ENCODE peak calls at places on chromosomes 3 and 15, in eight cellular contexts. U, I, R, Q, N, A, W and S are unnamed samples.

GRCh38 chr3:149971403-149972075 is 844 bp upstream of the PFN2 start:
- DNase-seq in U (peak; percentile 85), I (peak; percentile 6), R (peak; percentile 58), Q (peak; percentile 30), N (peak; percentile 12), A (no peak), W (peak; percentile 64), S (peak; percentile 92)

GRCh38 chr3:111616417-111617105 is 21.4 kb upstream of the ZBED2 start:
- DNase-seq in U (no peak), I (peak; percentile 42), R (peak; percentile 13), Q (peak; percentile 85), N (no peak), A (peak; percentile 4), W (peak; percentile 18), S (peak; percentile 33)

GRCh38 chr3:170790591-170790990 is 79.4 kb downstream of the RPL22L1 start:
- DNase-seq in U (no peak), I (no peak), R (no peak), Q (no peak), N (no peak), A (no peak), W (no peak), S (no peak)

GRCh38 chr3:21718161-21718765 is 32.7 kb downstream of the ZNF385D start:
- DNase-seq in U (no peak), I (no peak), R (no peak), Q (no peak), N (no peak), A (peak; percentile 89), W (peak; percentile 96), S (no peak)

GRCh38 chr3:4633078-4634004 is 140.2 kb downstream of the ITPR1 start:
- DNase-seq in U (no peak), I (no peak), R (no peak), Q (no peak), N (peak; percentile 44), A (peak; percentile 82), W (peak; percentile 72), S (no peak)

GRCh38 chr3:61685755-61686154 is 124.4 kb downstream of the PTPRG start:
- DNase-seq in U (no peak), I (no peak), R (peak; percentile 20), Q (no peak), N (no peak), A (no peak), W (no peak), S (peak; percentile 29)

GRCh38 chr15:96333194-96334016 is 2.9 kb downstream of the NR2F2 start:
- DNase-seq in U (peak; percentile 83), I (no peak), R (peak; percentile 20), Q (no peak), N (peak; percentile 44), A (peak; percentile 49), W (no peak), S (no peak)

GRCh38 chr15:57914350-57915055 is 151.0 kb downstream of the ALDH1A2 start:
- DNase-seq in U (no peak), I (no peak), R (peak; percentile 56), Q (no peak), N (no peak), A (no peak), W (no peak), S (peak; percentile 59)

GRCh38 chr15:80934761-80935221 is 54.8 kb downstream of the MESD start:
- DNase-seq in U (peak; percentile 69), I (no peak), R (no peak), Q (no peak), N (no peak), A (peak; percentile 84), W (peak; percentile 74), S (no peak)

GRCh38 chr3:30443756-30444673 is 162.4 kb upstream of the TGFBR2 start:
- DNase-seq in U (no peak), I (no peak), R (no peak), Q (no peak), N (no peak), A (no peak), W (no peak), S (no peak)

GRCh38 chr3:140292154-140292553 is 357.2 kb downstream of the CLSTN2 start:
- DNase-seq in U (no peak), I (no peak), R (no peak), Q (no peak), N (no peak), A (peak; percentile 7), W (no peak), S (no peak)

GRCh38 chr3:108241721-108242120 is 19.5 kb upstream of the IFT57 start:
- DNase-seq in U (no peak), I (no peak), R (no peak), Q (no peak), N (no peak), A (no peak), W (no peak), S (no peak)

GRCh38 chr3:178810173-178810572 is 261.4 kb downstream of the ZMAT3 start:
- DNase-seq in U (no peak), I (no peak), R (no peak), Q (no peak), N (no peak), A (no peak), W (no peak), S (no peak)

GRCh38 chr15:67080900-67081431 is 15.6 kb downstream of the SMAD3 start:
- DNase-seq in U (peak; percentile 74), I (no peak), R (no peak), Q (peak; percentile 55), N (peak; percentile 91), A (peak; percentile 67), W (peak; percentile 84), S (no peak)

GRCh38 chr3:99172736-99173657 is 271.5 kb upstream of the DCBLD2 start:
- DNase-seq in U (peak; percentile 62), I (no peak), R (peak; percentile 42), Q (no peak), N (peak; percentile 54), A (peak; percentile 89), W (peak; percentile 80), S (peak; percentile 49)

DNA sequence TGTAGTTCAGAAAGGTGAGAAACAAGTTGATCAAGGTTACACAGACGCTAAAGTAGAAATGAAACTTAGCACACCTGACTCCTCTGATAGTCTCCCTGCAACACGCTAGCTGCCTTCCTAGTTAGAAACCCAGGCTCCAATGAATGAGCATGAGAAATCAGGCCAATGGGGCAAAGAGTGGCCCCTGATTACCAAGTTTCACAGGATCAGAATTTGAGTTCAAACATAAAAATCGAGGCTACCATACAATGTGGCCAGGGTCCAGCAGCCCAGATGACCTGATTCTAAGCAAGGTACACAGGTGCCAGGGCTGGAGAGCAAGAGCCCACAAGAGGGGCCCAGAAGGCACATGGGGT is 7.7 kb downstream of the PLD1 start:
- DNase-seq in U (no peak), I (no peak), R (no peak), Q (no peak), N (no peak), A (no peak), W (no peak), S (no peak)
- H3K27ac ChIP-seq in U (no peak overlapping the region), I (no peak overlapping the region), R (peak overlapping the region; percentile 60), Q (no peak overlapping the region), N (peak overlapping the region; percentile 32), A (no peak overlapping the region), W (no peak overlapping the region), S (no peak overlapping the region)

GRCh38 chr15:40329804-40330203 is 6.3 kb downstream of the INAFM2 start:
- DNase-seq in U (no peak), I (no peak), R (no peak), Q (no peak), N (no peak), A (peak; percentile 36), W (no peak), S (no peak)

GRCh38 chr15:40332138-40332781 is 8.5 kb downstream of the CCDC9B start:
- DNase-seq in U (no peak), I (no peak), R (peak; percentile 19), Q (no peak), N (no peak), A (no peak), W (no peak), S (no peak)

GRCh38 chr15:40330368-40330836 is 6.9 kb downstream of the INAFM2 start:
- DNase-seq in U (no peak), I (no peak), R (peak; percentile 58), Q (no peak), N (peak; percentile 64), A (peak; percentile 95), W (peak; percentile 66), S (no peak)

GRCh38 chr15:40331637-40332036 is 8.1 kb downstream of the INAFM2 start:
- DNase-seq in U (no peak), I (no peak), R (no peak), Q (no peak), N (no peak), A (no peak), W (no peak), S (no peak)

GRCh38 chr15:40331026-40331425 is 7.5 kb downstream of the INAFM2 start:
- DNase-seq in U (peak; percentile 23), I (no peak), R (no peak), Q (no peak), N (no peak), A (no peak), W (no peak), S (no peak)
- H3K27ac ChIP-seq in U (no peak overlapping the region), I (peak overlapping the region; percentile 27), R (peak overlapping the region; percentile 95), Q (no peak overlapping the region), N (no peak overlapping the region), A (peak overlapping the region; percentile 99), W (peak overlapping the region; percentile 18), S (peak overlapping the region; percentile 46)

GRCh38 chr15:79884204-79884596 is 12.6 kb downstream of the MTHFS start:
- DNase-seq in U (no peak), I (no peak), R (no peak), Q (no peak), N (no peak), A (no peak), W (no peak), S (no peak)

GRCh38 chr15:79887054-79887453 is 9.8 kb downstream of the MTHFS start:
- DNase-seq in U (no peak), I (no peak), R (no peak), Q (no peak), N (no peak), A (no peak), W (no peak), S (no peak)

GRCh38 chr15:79887517-79887916 is 9.3 kb downstream of the MTHFS start:
- DNase-seq in U (no peak), I (no peak), R (no peak), Q (no peak), N (no peak), A (peak; percentile 24), W (peak; percentile 40), S (no peak)

GRCh38 chr15:79883579-79884203 is 13.1 kb downstream of the MTHFS start:
- DNase-seq in U (no peak), I (no peak), R (no peak), Q (no peak), N (no peak), A (no peak), W (no peak), S (no peak)

DNA sequence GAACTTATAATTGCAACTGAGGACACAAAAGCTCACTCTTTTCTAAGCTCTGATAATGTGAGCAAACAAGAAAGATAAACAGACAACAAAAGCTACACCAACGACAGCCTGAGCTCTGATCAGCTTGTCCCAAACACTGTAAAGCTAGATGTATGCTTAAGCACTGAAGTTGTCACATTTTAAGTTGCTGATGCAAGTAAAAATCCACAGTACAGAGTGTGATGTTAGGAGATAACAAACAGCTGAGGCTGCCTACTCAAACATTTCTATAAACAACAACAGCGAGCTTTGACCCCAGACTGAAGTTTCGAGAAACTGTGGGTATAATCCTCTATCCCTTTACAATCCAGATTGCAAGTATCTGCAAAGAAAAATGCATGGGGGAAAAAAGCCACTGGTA is 10.7 kb downstream of the MTHFS start:
- DNase-seq in U (no peak), I (no peak), R (no peak), Q (no peak), N (no peak), A (no peak), W (no peak), S (no peak)
- H3K27ac ChIP-seq in U (no peak overlapping the region), I (no peak overlapping the region), R (no peak overlapping the region), Q (no peak overlapping the region), N (no peak overlapping the region), A (no peak overlapping the region), W (no peak overlapping the region), S (no peak overlapping the region)

GRCh38 chr3:85074003-85074402 is 115.2 kb downstream of the CADM2 start:
- DNase-seq in U (no peak), I (no peak), R (no peak), Q (no peak), N (no peak), A (no peak), W (no peak), S (no peak)
- H3K27ac ChIP-seq in U (no peak overlapping the region), I (no peak overlapping the region), R (no peak overlapping the region), Q (no peak overlapping the region), N (no peak overlapping the region), A (no peak overlapping the region), W (no peak overlapping the region), S (no peak overlapping the region)